ENCODE peak calls at places on chromosomes 13 and 19, in eight cellular contexts. X is fibroblast of the aortic adventitia; Q is sciatic nerve; M is D341Med; F is stimulated activated effector memory CD8-positive, alpha-beta T cell treated with anti-CD3 and anti-CD28 coated beads, Interleukin-12 subunit alpha, Interleukin-12 subunit beta, amount 100 ng/mL, for 72 hours; N is amniotic stem cell; Z is lower lobe of right lung; P is SK-N-DZ. L is an unnamed sample.

GRCh38 chr19:7540761-7541480 is 5.4 kb downstream of the PNPLA6 start:
- DNase-seq in Z (peak; percentile 61), N (no peak), Q (no peak), X (no peak), F (no peak), P (peak; percentile 36), M (no peak), L (no peak)

GRCh38 chr13:33250594-33250993 is 35.0 kb downstream of the STARD13 start:
- DNase-seq in N (no peak), M (no peak), Q (no peak), Z (no peak), F (no peak), X (peak; percentile 22), P (no peak), L (no peak)

GRCh38 chr19:46134527-46134926 is 10.0 kb upstream of the IGFL3 start:
- DNase-seq in M (no peak), Q (no peak), Z (no peak), P (no peak), N (no peak), X (peak; percentile 57), F (no peak), L (no peak)

GRCh38 chr13:98576215-98576945 is 527 bp downstream of the STK24 start:
- DNase-seq in Q (peak; percentile 80), X (no peak), M (peak; percentile 72), P (peak; percentile 22), N (no peak), Z (peak; percentile 73), F (peak; percentile 77), L (peak; percentile 7)

GRCh38 chr13:33146843-33147611 is 130.8 kb downstream of the KL start:
- DNase-seq in F (peak; percentile 65), Z (no peak), X (no peak), M (no peak), N (no peak), Q (no peak), P (no peak), L (no peak)

GRCh38 chr13:22926176-22927007 is 254.4 kb upstream of the SGCG start:
- DNase-seq in N (no peak), P (no peak), X (peak; percentile 22), Z (peak; percentile 79), M (peak; percentile 90), F (no peak), Q (peak; percentile 84), L (no peak)

GRCh38 chr13:32426191-32426980 is 1.5 kb downstream of the N4BP2L1 start:
- DNase-seq in Q (no peak), P (no peak), Z (no peak), F (peak; percentile 70), X (peak; percentile 9), M (no peak), N (no peak), L (no peak)

GRCh38 chr13:93534181-93534700 is 307.6 kb downstream of the GPC6 start:
- DNase-seq in X (peak; percentile 35), P (no peak), F (no peak), Z (no peak), N (no peak), Q (no peak), M (no peak), L (no peak)

GRCh38 chr13:29457299-29457698 is 138.2 kb downstream of the SLC7A1 start:
- DNase-seq in P (no peak), X (peak; percentile 91), Q (no peak), M (no peak), Z (no peak), F (no peak), N (peak; percentile 3), L (no peak)

GRCh38 chr13:97124237-97124636 is 97.9 kb upstream of the MBNL2 start:
- DNase-seq in F (no peak), N (no peak), P (no peak), Z (no peak), X (no peak), M (no peak), Q (no peak), L (no peak)

GRCh38 chr13:97329331-97329730 is 104.6 kb upstream of the RAP2A start:
- DNase-seq in N (no peak), F (no peak), X (peak; percentile 47), P (no peak), Z (no peak), Q (no peak), M (no peak), L (no peak)

GRCh38 chr19:38247126-38247525 is 9.0 kb downstream of the PPP1R14A start:
- DNase-seq in Z (no peak), Q (no peak), M (no peak), N (no peak), F (no peak), X (peak; percentile 59), P (no peak), L (no peak)

GRCh38 chr19:14370169-14370998 is 10.9 kb upstream of the ADGRE5 start:
- DNase-seq in F (peak; percentile 75), X (no peak), P (no peak), M (no peak), Z (peak; percentile 68), N (no peak), Q (no peak), L (no peak)

GRCh38 chr19:45164577-45165335 is 4.0 kb upstream of the NKPD1 start:
- DNase-seq in Q (no peak), Z (peak; percentile 86), P (peak; percentile 72), M (no peak), X (peak; percentile 57), F (peak; percentile 77), N (no peak), L (peak; percentile 87)

GRCh38 chr19:14081797-14082674 is 3.5 kb downstream of the C19orf67 start:
- DNase-seq in F (peak; percentile 67), P (no peak), N (no peak), Z (peak; percentile 83), Q (peak; percentile 81), X (no peak), M (no peak), L (peak; percentile 62)

GRCh38 chr19:6690160-6690885 is 20.4 kb upstream of the TNFSF14 start:
- DNase-seq in P (no peak), M (no peak), Q (no peak), Z (no peak), F (no peak), N (no peak), X (no peak), L (no peak)

GRCh38 chr19:368624-369020 is 24.0 kb upstream of the MIER2 start:
- DNase-seq in Q (peak; percentile 21), Z (no peak), F (no peak), X (no peak), P (no peak), N (no peak), M (no peak), L (no peak)

GRCh38 chr19:53102186-53102585 is 1.0 kb downstream of the ZNF160 start:
- DNase-seq in Q (no peak), F (no peak), P (no peak), X (peak; percentile 3), M (peak; percentile 78), Z (no peak), N (no peak), L (no peak)

GRCh38 chr13:41942462-41943094 is 18.3 kb downstream of the VWA8 start:
- DNase-seq in N (peak; percentile 37), Z (no peak), X (peak; percentile 69), P (peak; percentile 23), Q (no peak), M (peak; percentile 54), F (no peak), L (no peak)

GRCh38 chr13:36374063-36374462 is 27.9 kb upstream of the SPART start:
- DNase-seq in M (no peak), N (no peak), X (no peak), Z (no peak), P (no peak), Q (no peak), F (no peak), L (no peak)

GRCh38 chr13:93249259-93249917 is 22.8 kb downstream of the GPC6 start:
- DNase-seq in X (peak; percentile 91), N (peak; percentile 25), F (no peak), Z (no peak), M (no peak), Q (no peak), P (no peak), L (no peak)

GRCh38 chr13:114104626-114105350 is 27.6 kb downstream of the RASA3 start:
- DNase-seq in Q (peak; percentile 54), N (no peak), Z (peak; percentile 35), P (no peak), M (no peak), X (no peak), F (no peak), L (no peak)

GRCh38 chr19:53659292-53659691 is 27.5 kb downstream of the DPRX start:
- DNase-seq in N (no peak), Z (no peak), M (peak; percentile 35), X (no peak), Q (no peak), F (no peak), P (no peak), L (no peak)

GRCh38 chr19:1411255-1412191 is 4.1 kb downstream of the DAZAP1 start:
- DNase-seq in N (no peak), Q (no peak), P (no peak), X (peak; percentile 56), M (peak; percentile 79), Z (no peak), F (peak; percentile 71), L (no peak)

GRCh38 chr13:59701261-59701660 is 462.5 kb downstream of the DIAPH3 start:
- DNase-seq in P (no peak), Z (no peak), M (no peak), Q (no peak), F (no peak), N (no peak), X (no peak), L (no peak)

GRCh38 chr13:79621902-79622301 is 140.9 kb downstream of the NDFIP2 start:
- DNase-seq in M (no peak), Q (no peak), P (no peak), F (no peak), X (no peak), Z (no peak), N (no peak), L (no peak)

GRCh38 chr13:30868806-30869470 is 37.1 kb upstream of the MEDAG start:
- DNase-seq in N (no peak), Q (no peak), M (no peak), F (no peak), P (no peak), Z (no peak), X (peak; percentile 57), L (no peak)

GRCh38 chr13:41407380-41407779 is 50.0 kb upstream of the RGCC start:
- DNase-seq in M (no peak), F (no peak), Q (no peak), X (no peak), N (no peak), Z (no peak), P (no peak), L (no peak)

GRCh38 chr13:112896736-112897602 is 72.0 kb upstream of the MCF2L start:
- DNase-seq in P (no peak), Z (peak; percentile 35), F (no peak), X (no peak), N (no peak), M (no peak), Q (no peak), L (no peak)

GRCh38 chr13:33105387-33106005 is 89.3 kb downstream of the KL start:
- DNase-seq in P (no peak), Z (no peak), X (no peak), Q (no peak), M (no peak), F (no peak), N (no peak), L (no peak)

L was measured in Calu3.